ENCODE peak calls at places on chromosomes 5 and 9, in seven cellular contexts. Q is lower lobe of right lung; F is naive thymus-derived CD4-positive, alpha-beta T cell; J is right lobe of liver; O is mammary epithelial cell; K is heart right ventricle; Y is uterus. Z is an unnamed sample. For H3K4me1, the result is how much of the 10 kb centered on the place peaks cover.

GRCh38 chr5:1110260-1110929 is 1.5 kb downstream of the SLC12A7 start:
- DNase-seq in J (no peak), Y (no peak), F (no peak), O (no peak), Q (no peak), K (no peak), Z (no peak)

GRCh38 chr9:111456536-111456935 is 27.6 kb downstream of the ECPAS start:
- DNase-seq in J (no peak), Q (no peak), Y (no peak), F (no peak), O (no peak), K (no peak), Z (no peak)

GRCh38 chr5:67361932-67362729 is 165.5 kb upstream of the CD180 start:
- DNase-seq in Q (no peak), J (no peak), O (peak), Y (no peak), K (no peak), F (no peak), Z (no peak)

GRCh38 chr9:121581775-121582600 is 69.4 kb upstream of the DAB2IP start:
- DNase-seq in Y (no peak), F (no peak), Q (no peak), K (no peak), O (no peak), J (no peak), Z (no peak)

GRCh38 chr5:161432798-161433197 is 113.7 kb downstream of the GABRB2 start:
- DNase-seq in K (no peak), Q (no peak), F (no peak), Y (no peak), O (no peak), J (no peak), Z (no peak)

GRCh38 chr9:98726735-98727134 is 18.0 kb upstream of the GABBR2 start:
- DNase-seq in Y (no peak), K (peak), F (no peak), Q (no peak), J (no peak), O (no peak), Z (peak)

GRCh38 chr9:96021616-96022444 is 146.3 kb downstream of the ERCC6L2 start:
- DNase-seq in K (no peak), Q (no peak), O (no peak), J (no peak), F (no peak), Y (no peak), Z (no peak)

GRCh38 chr5:6875376-6875775 is 162.1 kb downstream of the TENT4A start:
- DNase-seq in Q (no peak), J (no peak), F (no peak), O (peak), K (no peak), Y (no peak), Z (no peak)

GRCh38 chr5:132486318-132487094 is 4.1 kb downstream of the IRF1 start:
- DNase-seq in F (no peak), Y (peak), Q (no peak), K (no peak), O (no peak), J (no peak), Z (no peak)

DNA sequence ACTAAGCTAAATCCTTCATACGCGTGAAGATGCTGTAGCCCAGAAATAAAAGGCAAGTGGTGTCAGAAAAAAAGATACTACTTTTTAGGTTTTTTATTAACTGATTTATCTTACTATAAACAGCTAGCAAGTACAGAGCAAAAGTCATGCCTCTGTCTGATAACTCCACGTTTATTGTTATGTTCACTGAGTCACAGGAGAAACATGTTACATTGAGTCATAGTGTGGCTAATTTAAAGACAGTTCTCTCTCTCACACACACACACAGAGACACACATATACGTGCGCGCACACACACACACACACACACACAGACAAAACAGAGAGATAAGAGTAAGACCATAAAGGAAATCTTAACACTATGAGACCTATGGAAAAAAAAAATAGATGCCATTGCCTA is 770.0 kb upstream of the CDH10 start:
- DNase-seq in Q (no peak), O (no peak), F (no peak), K (no peak), J (no peak), Y (no peak), Z (no peak)
- H3K4me1 ChIP-seq in Q (under half), O (under half), F (under half), K (under half), J (under half), Y (under half), Z (under half)

GRCh38 chr9:70933318-70933717 is 188.1 kb downstream of the TRPM3 start:
- DNase-seq in Y (no peak), K (no peak), F (no peak), J (no peak), Q (no peak), O (no peak), Z (no peak)
- H3K27ac ChIP-seq in Y (no peak), K (no peak), F (no peak), J (no peak), Q (no peak), O (no peak), Z (no peak)

GRCh38 chr5:78527925-78528324 is 120.6 kb downstream of the LHFPL2 start:
- DNase-seq in O (no peak), J (no peak), Q (no peak), F (no peak), K (no peak), Y (no peak), Z (no peak)

GRCh38 chr5:78523314-78524193 is 125.0 kb downstream of the LHFPL2 start:
- DNase-seq in Y (no peak), K (no peak), J (no peak), O (no peak), Q (no peak), F (no peak), Z (no peak)

GRCh38 chr5:78530342-78531096 is 118.1 kb downstream of the LHFPL2 start:
- DNase-seq in K (no peak), Y (no peak), F (no peak), J (no peak), Q (no peak), O (peak), Z (no peak)

GRCh38 chr5:78526049-78526525 is 122.5 kb downstream of the LHFPL2 start:
- DNase-seq in Q (no peak), J (no peak), O (peak), Y (no peak), K (no peak), F (no peak), Z (no peak)

GRCh38 chr5:78527054-78527884 is 121.3 kb downstream of the LHFPL2 start:
- DNase-seq in Y (peak), F (no peak), O (peak), K (peak), J (no peak), Q (peak), Z (no peak)
- H3K4me1 ChIP-seq in Y (under half), F (under half), O (under half), K (half or more), J (under half), Q (half or more), Z (under half)

DNA sequence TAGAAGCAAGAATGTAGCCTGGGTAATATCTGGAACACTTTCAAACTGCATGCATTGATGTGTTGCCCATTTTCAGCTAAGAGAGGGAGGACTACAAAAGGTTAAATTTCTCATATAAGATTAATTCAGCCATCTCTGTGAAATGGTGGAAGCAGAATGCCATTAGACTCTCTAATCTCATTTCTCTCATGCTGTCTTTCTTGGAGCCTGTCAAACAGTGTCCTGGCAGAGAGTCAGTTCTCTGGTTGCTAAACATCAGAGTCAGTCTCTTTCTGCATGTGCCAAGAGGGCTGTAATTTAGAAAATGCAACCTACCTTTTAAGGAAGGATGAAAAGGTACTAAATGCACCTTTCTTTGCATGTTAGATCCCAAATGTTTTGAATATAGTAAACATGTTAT is 910 bp upstream of the GARNL3 start:
- DNase-seq in K (peak), Y (no peak), J (no peak), O (no peak), F (no peak), Q (no peak), Z (no peak)
- H3K27ac ChIP-seq in K (no peak), Y (no peak), J (no peak), O (no peak), F (no peak), Q (no peak), Z (no peak)